ENCODE peak calls at places on chromosome 10, in ten cellular contexts. One of them, this sample, is unnamed.

GRCh38 chr10:124586142-124586541 is 124.5 kb downstream of the LHPP start:
- DNase-seq in endothelial cell: no peak
- DNase-seq in iris pigment epithelial cell: no peak
- DNase-seq in caudate nucleus: no peak
- DNase-seq in skeletal muscle cell: no peak
- DNase-seq in glomerular endothelial cell: no peak
- DNase-seq in stomach: no peak
- DNase-seq in activated CD8-positive, alpha-beta memory T cell treated with anti-CD3 and anti-CD28 coated beads, Interleukin-2, amount 50 U/mL, for 48 hours: no peak
- DNase-seq in non-pigmented ciliary epithelial cell: no peak
- DNase-seq in neural progenitor cell: no peak
- DNase-seq in this sample: no peak

GRCh38 chr10:47024399-47025252 is 113.4 kb downstream of the PTPN20 start:
- DNase-seq in endothelial cell: peak; percentile 69
- DNase-seq in iris pigment epithelial cell: peak; percentile 54
- DNase-seq in caudate nucleus: peak; percentile 36
- DNase-seq in skeletal muscle cell: no peak
- DNase-seq in glomerular endothelial cell: no peak
- DNase-seq in stomach: peak; percentile 69
- DNase-seq in activated CD8-positive, alpha-beta memory T cell treated with anti-CD3 and anti-CD28 coated beads, Interleukin-2, amount 50 U/mL, for 48 hours: peak; percentile 82
- DNase-seq in non-pigmented ciliary epithelial cell: no peak
- DNase-seq in neural progenitor cell: peak; percentile 82
- DNase-seq in this sample: peak; percentile 43

GRCh38 chr10:134743-135600 is at the start of gene ZMYND11:
- DNase-seq in endothelial cell: peak; percentile 64
- DNase-seq in iris pigment epithelial cell: peak; percentile 59
- DNase-seq in caudate nucleus: peak; percentile 65
- DNase-seq in skeletal muscle cell: no peak
- DNase-seq in glomerular endothelial cell: no peak
- DNase-seq in stomach: peak; percentile 67
- DNase-seq in activated CD8-positive, alpha-beta memory T cell treated with anti-CD3 and anti-CD28 coated beads, Interleukin-2, amount 50 U/mL, for 48 hours: peak; percentile 82
- DNase-seq in non-pigmented ciliary epithelial cell: no peak
- DNase-seq in neural progenitor cell: peak; percentile 85
- DNase-seq in this sample: peak; percentile 38

GRCh38 chr10:128894641-128895040 is 572.4 kb upstream of the MGMT start:
- DNase-seq in endothelial cell: no peak
- DNase-seq in iris pigment epithelial cell: no peak
- DNase-seq in caudate nucleus: no peak
- DNase-seq in skeletal muscle cell: no peak
- DNase-seq in glomerular endothelial cell: no peak
- DNase-seq in stomach: no peak
- DNase-seq in activated CD8-positive, alpha-beta memory T cell treated with anti-CD3 and anti-CD28 coated beads, Interleukin-2, amount 50 U/mL, for 48 hours: no peak
- DNase-seq in non-pigmented ciliary epithelial cell: no peak
- DNase-seq in neural progenitor cell: no peak
- DNase-seq in this sample: no peak

GRCh38 chr10:78578929-78579328 is 489.8 kb upstream of the ZMIZ1 start:
- DNase-seq in endothelial cell: no peak
- DNase-seq in iris pigment epithelial cell: no peak
- DNase-seq in caudate nucleus: no peak
- DNase-seq in skeletal muscle cell: no peak
- DNase-seq in glomerular endothelial cell: no peak
- DNase-seq in stomach: no peak
- DNase-seq in activated CD8-positive, alpha-beta memory T cell treated with anti-CD3 and anti-CD28 coated beads, Interleukin-2, amount 50 U/mL, for 48 hours: peak; percentile 75
- DNase-seq in non-pigmented ciliary epithelial cell: no peak
- DNase-seq in neural progenitor cell: no peak
- DNase-seq in this sample: peak; percentile 41

GRCh38 chr10:121823993-121824463 is 103.8 kb downstream of the ATE1 start:
- DNase-seq in endothelial cell: peak; percentile 12
- DNase-seq in iris pigment epithelial cell: peak; percentile 80
- DNase-seq in caudate nucleus: no peak
- DNase-seq in skeletal muscle cell: no peak
- DNase-seq in glomerular endothelial cell: no peak
- DNase-seq in stomach: no peak
- DNase-seq in activated CD8-positive, alpha-beta memory T cell treated with anti-CD3 and anti-CD28 coated beads, Interleukin-2, amount 50 U/mL, for 48 hours: no peak
- DNase-seq in non-pigmented ciliary epithelial cell: peak; percentile 42
- DNase-seq in neural progenitor cell: peak; percentile 43
- DNase-seq in this sample: no peak

GRCh38 chr10:125231116-125231812 is 70.9 kb upstream of the CTBP2 start:
- DNase-seq in endothelial cell: no peak
- DNase-seq in iris pigment epithelial cell: peak; percentile 96
- DNase-seq in caudate nucleus: no peak
- DNase-seq in skeletal muscle cell: peak; percentile 84
- DNase-seq in glomerular endothelial cell: no peak
- DNase-seq in stomach: no peak
- DNase-seq in activated CD8-positive, alpha-beta memory T cell treated with anti-CD3 and anti-CD28 coated beads, Interleukin-2, amount 50 U/mL, for 48 hours: no peak
- DNase-seq in non-pigmented ciliary epithelial cell: peak; percentile 94
- DNase-seq in neural progenitor cell: no peak
- DNase-seq in this sample: no peak

GRCh38 chr10:131846224-131847101 is 54.3 kb upstream of the PPP2R2D start:
- DNase-seq in endothelial cell: no peak
- DNase-seq in iris pigment epithelial cell: no peak
- DNase-seq in caudate nucleus: no peak
- DNase-seq in skeletal muscle cell: no peak
- DNase-seq in glomerular endothelial cell: no peak
- DNase-seq in stomach: no peak
- DNase-seq in activated CD8-positive, alpha-beta memory T cell treated with anti-CD3 and anti-CD28 coated beads, Interleukin-2, amount 50 U/mL, for 48 hours: peak; percentile 17
- DNase-seq in non-pigmented ciliary epithelial cell: no peak
- DNase-seq in neural progenitor cell: no peak
- DNase-seq in this sample: no peak

GRCh38 chr10:18610517-18610916 is 40.9 kb downstream of the NSUN6 start:
- DNase-seq in endothelial cell: no peak
- DNase-seq in iris pigment epithelial cell: peak; percentile 93
- DNase-seq in caudate nucleus: no peak
- DNase-seq in skeletal muscle cell: peak; percentile 36
- DNase-seq in glomerular endothelial cell: peak; percentile 89
- DNase-seq in stomach: no peak
- DNase-seq in activated CD8-positive, alpha-beta memory T cell treated with anti-CD3 and anti-CD28 coated beads, Interleukin-2, amount 50 U/mL, for 48 hours: no peak
- DNase-seq in non-pigmented ciliary epithelial cell: peak; percentile 71
- DNase-seq in neural progenitor cell: peak; percentile 2
- DNase-seq in this sample: no peak

GRCh38 chr10:34996843-34997242 is 93.3 kb downstream of the CUL2 start:
- DNase-seq in endothelial cell: no peak
- DNase-seq in iris pigment epithelial cell: peak; percentile 74
- DNase-seq in caudate nucleus: no peak
- DNase-seq in skeletal muscle cell: no peak
- DNase-seq in glomerular endothelial cell: no peak
- DNase-seq in stomach: no peak
- DNase-seq in activated CD8-positive, alpha-beta memory T cell treated with anti-CD3 and anti-CD28 coated beads, Interleukin-2, amount 50 U/mL, for 48 hours: no peak
- DNase-seq in non-pigmented ciliary epithelial cell: no peak
- DNase-seq in neural progenitor cell: no peak
- DNase-seq in this sample: no peak

GRCh38 chr10:59018977-59019376 is 157.5 kb upstream of the PHYHIPL start:
- DNase-seq in endothelial cell: no peak
- DNase-seq in iris pigment epithelial cell: no peak
- DNase-seq in caudate nucleus: no peak
- DNase-seq in skeletal muscle cell: no peak
- DNase-seq in glomerular endothelial cell: no peak
- DNase-seq in stomach: no peak
- DNase-seq in activated CD8-positive, alpha-beta memory T cell treated with anti-CD3 and anti-CD28 coated beads, Interleukin-2, amount 50 U/mL, for 48 hours: no peak
- DNase-seq in non-pigmented ciliary epithelial cell: no peak
- DNase-seq in neural progenitor cell: no peak
- DNase-seq in this sample: no peak

GRCh38 chr10:60490013-60490412 is 100.3 kb upstream of the ANK3 start:
- DNase-seq in endothelial cell: no peak
- DNase-seq in iris pigment epithelial cell: peak; percentile 58
- DNase-seq in caudate nucleus: no peak
- DNase-seq in skeletal muscle cell: no peak
- DNase-seq in glomerular endothelial cell: no peak
- DNase-seq in stomach: no peak
- DNase-seq in activated CD8-positive, alpha-beta memory T cell treated with anti-CD3 and anti-CD28 coated beads, Interleukin-2, amount 50 U/mL, for 48 hours: no peak
- DNase-seq in non-pigmented ciliary epithelial cell: no peak
- DNase-seq in neural progenitor cell: no peak
- DNase-seq in this sample: no peak

GRCh38 chr10:123135415-123136141 is at the start of gene HMX3:
- DNase-seq in endothelial cell: no peak
- DNase-seq in iris pigment epithelial cell: no peak
- DNase-seq in caudate nucleus: no peak
- DNase-seq in skeletal muscle cell: no peak
- DNase-seq in glomerular endothelial cell: no peak
- DNase-seq in stomach: no peak
- DNase-seq in activated CD8-positive, alpha-beta memory T cell treated with anti-CD3 and anti-CD28 coated beads, Interleukin-2, amount 50 U/mL, for 48 hours: peak; percentile 76
- DNase-seq in non-pigmented ciliary epithelial cell: no peak
- DNase-seq in neural progenitor cell: peak; percentile 93
- DNase-seq in this sample: no peak

GRCh38 chr10:96043895-96044580 is 655 bp downstream of the CCNJ start:
- DNase-seq in endothelial cell: peak; percentile 43
- DNase-seq in iris pigment epithelial cell: peak; percentile 42
- DNase-seq in caudate nucleus: peak; percentile 66
- DNase-seq in skeletal muscle cell: no peak
- DNase-seq in glomerular endothelial cell: no peak
- DNase-seq in stomach: peak; percentile 52
- DNase-seq in activated CD8-positive, alpha-beta memory T cell treated with anti-CD3 and anti-CD28 coated beads, Interleukin-2, amount 50 U/mL, for 48 hours: peak; percentile 77
- DNase-seq in non-pigmented ciliary epithelial cell: no peak
- DNase-seq in neural progenitor cell: peak; percentile 71
- DNase-seq in this sample: peak; percentile 54

GRCh38 chr10:133001114-133001513 is 58.7 kb upstream of the CFAP46 start:
- DNase-seq in endothelial cell: no peak
- DNase-seq in iris pigment epithelial cell: no peak
- DNase-seq in caudate nucleus: no peak
- DNase-seq in skeletal muscle cell: no peak
- DNase-seq in glomerular endothelial cell: no peak
- DNase-seq in stomach: no peak
- DNase-seq in activated CD8-positive, alpha-beta memory T cell treated with anti-CD3 and anti-CD28 coated beads, Interleukin-2, amount 50 U/mL, for 48 hours: no peak
- DNase-seq in non-pigmented ciliary epithelial cell: no peak
- DNase-seq in neural progenitor cell: no peak
- DNase-seq in this sample: no peak

GRCh38 chr10:21100871-21101514 is 203.9 kb upstream of the NEBL start:
- DNase-seq in endothelial cell: no peak
- DNase-seq in iris pigment epithelial cell: peak; percentile 87
- DNase-seq in caudate nucleus: no peak
- DNase-seq in skeletal muscle cell: peak; percentile 73
- DNase-seq in glomerular endothelial cell: peak; percentile 18
- DNase-seq in stomach: no peak
- DNase-seq in activated CD8-positive, alpha-beta memory T cell treated with anti-CD3 and anti-CD28 coated beads, Interleukin-2, amount 50 U/mL, for 48 hours: no peak
- DNase-seq in non-pigmented ciliary epithelial cell: peak; percentile 70
- DNase-seq in neural progenitor cell: no peak
- DNase-seq in this sample: no peak

GRCh38 chr10:78458983-78459638 is 425.4 kb downstream of the RPS24 start:
- DNase-seq in endothelial cell: no peak
- DNase-seq in iris pigment epithelial cell: peak; percentile 83
- DNase-seq in caudate nucleus: no peak
- DNase-seq in skeletal muscle cell: peak; percentile 36
- DNase-seq in glomerular endothelial cell: peak; percentile 64
- DNase-seq in stomach: no peak
- DNase-seq in activated CD8-positive, alpha-beta memory T cell treated with anti-CD3 and anti-CD28 coated beads, Interleukin-2, amount 50 U/mL, for 48 hours: no peak
- DNase-seq in non-pigmented ciliary epithelial cell: peak; percentile 72
- DNase-seq in neural progenitor cell: no peak
- DNase-seq in this sample: no peak

GRCh38 chr10:48601789-48602188 is 3.1 kb downstream of the ARHGAP22 start:
- DNase-seq in endothelial cell: no peak
- DNase-seq in iris pigment epithelial cell: no peak
- DNase-seq in caudate nucleus: no peak
- DNase-seq in skeletal muscle cell: no peak
- DNase-seq in glomerular endothelial cell: no peak
- DNase-seq in stomach: no peak
- DNase-seq in activated CD8-positive, alpha-beta memory T cell treated with anti-CD3 and anti-CD28 coated beads, Interleukin-2, amount 50 U/mL, for 48 hours: no peak
- DNase-seq in non-pigmented ciliary epithelial cell: no peak
- DNase-seq in neural progenitor cell: no peak
- DNase-seq in this sample: no peak

GRCh38 chr10:96387151-96387550 is 28.3 kb upstream of the OPALIN start:
- DNase-seq in endothelial cell: no peak
- DNase-seq in iris pigment epithelial cell: peak; percentile 10
- DNase-seq in caudate nucleus: no peak
- DNase-seq in skeletal muscle cell: no peak
- DNase-seq in glomerular endothelial cell: no peak
- DNase-seq in stomach: no peak
- DNase-seq in activated CD8-positive, alpha-beta memory T cell treated with anti-CD3 and anti-CD28 coated beads, Interleukin-2, amount 50 U/mL, for 48 hours: no peak
- DNase-seq in non-pigmented ciliary epithelial cell: no peak
- DNase-seq in neural progenitor cell: no peak
- DNase-seq in this sample: no peak

GRCh38 chr10:99623919-99624318 is 3.7 kb upstream of the SLC25A28 start:
- DNase-seq in endothelial cell: no peak
- DNase-seq in iris pigment epithelial cell: no peak
- DNase-seq in caudate nucleus: no peak
- DNase-seq in skeletal muscle cell: no peak
- DNase-seq in glomerular endothelial cell: no peak
- DNase-seq in stomach: no peak
- DNase-seq in activated CD8-positive, alpha-beta memory T cell treated with anti-CD3 and anti-CD28 coated beads, Interleukin-2, amount 50 U/mL, for 48 hours: no peak
- DNase-seq in non-pigmented ciliary epithelial cell: no peak
- DNase-seq in neural progenitor cell: no peak
- DNase-seq in this sample: no peak

GRCh38 chr10:13016413-13016812 is 14.9 kb upstream of the CCDC3 start:
- DNase-seq in endothelial cell: no peak
- DNase-seq in iris pigment epithelial cell: peak; percentile 3
- DNase-seq in caudate nucleus: no peak
- DNase-seq in skeletal muscle cell: no peak
- DNase-seq in glomerular endothelial cell: peak; percentile 22
- DNase-seq in stomach: no peak
- DNase-seq in activated CD8-positive, alpha-beta memory T cell treated with anti-CD3 and anti-CD28 coated beads, Interleukin-2, amount 50 U/mL, for 48 hours: no peak
- DNase-seq in non-pigmented ciliary epithelial cell: peak; percentile 4
- DNase-seq in neural progenitor cell: no peak
- DNase-seq in this sample: no peak

GRCh38 chr10:101032637-101033201 is 1.7 kb downstream of the SFXN3 start:
- DNase-seq in endothelial cell: peak; percentile 41
- DNase-seq in iris pigment epithelial cell: peak; percentile 89
- DNase-seq in caudate nucleus: peak; percentile 84
- DNase-seq in skeletal muscle cell: peak; percentile 60
- DNase-seq in glomerular endothelial cell: no peak
- DNase-seq in stomach: peak; percentile 51
- DNase-seq in activated CD8-positive, alpha-beta memory T cell treated with anti-CD3 and anti-CD28 coated beads, Interleukin-2, amount 50 U/mL, for 48 hours: peak; percentile 76
- DNase-seq in non-pigmented ciliary epithelial cell: peak; percentile 68
- DNase-seq in neural progenitor cell: peak; percentile 61
- DNase-seq in this sample: no peak

GRCh38 chr10:77223532-77224460 is 413.8 kb downstream of the KCNMA1 start:
- DNase-seq in endothelial cell: no peak
- DNase-seq in iris pigment epithelial cell: no peak
- DNase-seq in caudate nucleus: no peak
- DNase-seq in skeletal muscle cell: no peak
- DNase-seq in glomerular endothelial cell: no peak
- DNase-seq in stomach: no peak
- DNase-seq in activated CD8-positive, alpha-beta memory T cell treated with anti-CD3 and anti-CD28 coated beads, Interleukin-2, amount 50 U/mL, for 48 hours: no peak
- DNase-seq in non-pigmented ciliary epithelial cell: no peak
- DNase-seq in neural progenitor cell: no peak
- DNase-seq in this sample: no peak

GRCh38 chr10:13871087-13871486 is 284.3 kb downstream of the PRPF18 start:
- DNase-seq in endothelial cell: no peak
- DNase-seq in iris pigment epithelial cell: no peak
- DNase-seq in caudate nucleus: no peak
- DNase-seq in skeletal muscle cell: no peak
- DNase-seq in glomerular endothelial cell: no peak
- DNase-seq in stomach: no peak
- DNase-seq in activated CD8-positive, alpha-beta memory T cell treated with anti-CD3 and anti-CD28 coated beads, Interleukin-2, amount 50 U/mL, for 48 hours: no peak
- DNase-seq in non-pigmented ciliary epithelial cell: no peak
- DNase-seq in neural progenitor cell: no peak
- DNase-seq in this sample: no peak

GRCh38 chr10:76257816-76258215 is 826.4 kb downstream of the LRMDA start:
- DNase-seq in endothelial cell: no peak
- DNase-seq in iris pigment epithelial cell: no peak
- DNase-seq in caudate nucleus: no peak
- DNase-seq in skeletal muscle cell: no peak
- DNase-seq in glomerular endothelial cell: no peak
- DNase-seq in stomach: no peak
- DNase-seq in activated CD8-positive, alpha-beta memory T cell treated with anti-CD3 and anti-CD28 coated beads, Interleukin-2, amount 50 U/mL, for 48 hours: no peak
- DNase-seq in non-pigmented ciliary epithelial cell: no peak
- DNase-seq in neural progenitor cell: no peak
- DNase-seq in this sample: no peak

GRCh38 chr10:43294241-43294658 is 27.4 kb upstream of the RASGEF1A start:
- DNase-seq in endothelial cell: no peak
- DNase-seq in iris pigment epithelial cell: no peak
- DNase-seq in caudate nucleus: no peak
- DNase-seq in skeletal muscle cell: no peak
- DNase-seq in glomerular endothelial cell: no peak
- DNase-seq in stomach: no peak
- DNase-seq in activated CD8-positive, alpha-beta memory T cell treated with anti-CD3 and anti-CD28 coated beads, Interleukin-2, amount 50 U/mL, for 48 hours: no peak
- DNase-seq in non-pigmented ciliary epithelial cell: no peak
- DNase-seq in neural progenitor cell: no peak
- DNase-seq in this sample: no peak

GRCh38 chr10:43221419-43222293 is 45.2 kb downstream of the RASGEF1A start:
- DNase-seq in endothelial cell: peak; percentile 57
- DNase-seq in iris pigment epithelial cell: no peak
- DNase-seq in caudate nucleus: no peak
- DNase-seq in skeletal muscle cell: no peak
- DNase-seq in glomerular endothelial cell: no peak
- DNase-seq in stomach: no peak
- DNase-seq in activated CD8-positive, alpha-beta memory T cell treated with anti-CD3 and anti-CD28 coated beads, Interleukin-2, amount 50 U/mL, for 48 hours: peak; percentile 49
- DNase-seq in non-pigmented ciliary epithelial cell: no peak
- DNase-seq in neural progenitor cell: peak; percentile 66
- DNase-seq in this sample: no peak

GRCh38 chr10:48336978-48337599 is 30.6 kb downstream of the MAPK8 start:
- DNase-seq in endothelial cell: no peak
- DNase-seq in iris pigment epithelial cell: no peak
- DNase-seq in caudate nucleus: no peak
- DNase-seq in skeletal muscle cell: no peak
- DNase-seq in glomerular endothelial cell: no peak
- DNase-seq in stomach: no peak
- DNase-seq in activated CD8-positive, alpha-beta memory T cell treated with anti-CD3 and anti-CD28 coated beads, Interleukin-2, amount 50 U/mL, for 48 hours: no peak
- DNase-seq in non-pigmented ciliary epithelial cell: no peak
- DNase-seq in neural progenitor cell: no peak
- DNase-seq in this sample: no peak

This sample was measured in stimulated activated naive B cell treated with anti-CD40 and anti-IgM and Interleukin-4, amounts not matched to agents 10 μg/mL and 1 μg/mL and 100 μg/mL, for 72 hours.